ENCODE peak calls at places on chromosome 1, in nine cellular contexts. One of them, this sample, is unnamed.

GRCh38 chr1:106080608-106081325 is 975.7 kb upstream of the PRMT6 start:
- DNase-seq in epithelial cell of prostate: no peak
- DNase-seq in amniotic stem cell: no peak
- DNase-seq in stimulated activated CD4-positive, alpha-beta T cell treated with anti-CD3 and anti-CD28 coated beads, Interleukin-4, amount 100 ng/mL, for 1 hour: no peak
- DNase-seq in posterior cingulate gyrus: no peak
- DNase-seq in RWPE1: no peak
- DNase-seq in NCI-H146: no peak
- DNase-seq in lower lobe of right lung: no peak
- DNase-seq in CD4-positive, alpha-beta memory T cell: no peak
- DNase-seq in this sample: no peak

GRCh38 chr1:171877711-171878110 is 36.4 kb downstream of the DNM3 start:
- DNase-seq in epithelial cell of prostate: peak
- DNase-seq in amniotic stem cell: no peak
- DNase-seq in stimulated activated CD4-positive, alpha-beta T cell treated with anti-CD3 and anti-CD28 coated beads, Interleukin-4, amount 100 ng/mL, for 1 hour: no peak
- DNase-seq in posterior cingulate gyrus: no peak
- DNase-seq in RWPE1: no peak
- DNase-seq in NCI-H146: peak
- DNase-seq in lower lobe of right lung: no peak
- DNase-seq in CD4-positive, alpha-beta memory T cell: no peak
- DNase-seq in this sample: no peak

GRCh38 chr1:172545349-172546004 is 12.5 kb downstream of the SUCO start:
- DNase-seq in epithelial cell of prostate: no peak
- DNase-seq in amniotic stem cell: no peak
- DNase-seq in stimulated activated CD4-positive, alpha-beta T cell treated with anti-CD3 and anti-CD28 coated beads, Interleukin-4, amount 100 ng/mL, for 1 hour: no peak
- DNase-seq in posterior cingulate gyrus: no peak
- DNase-seq in RWPE1: no peak
- DNase-seq in NCI-H146: no peak
- DNase-seq in lower lobe of right lung: no peak
- DNase-seq in CD4-positive, alpha-beta memory T cell: no peak
- DNase-seq in this sample: no peak

GRCh38 chr1:17914987-17915386 is 159.9 kb downstream of the ACTL8 start:
- DNase-seq in epithelial cell of prostate: no peak
- DNase-seq in amniotic stem cell: no peak
- DNase-seq in stimulated activated CD4-positive, alpha-beta T cell treated with anti-CD3 and anti-CD28 coated beads, Interleukin-4, amount 100 ng/mL, for 1 hour: no peak
- DNase-seq in posterior cingulate gyrus: no peak
- DNase-seq in RWPE1: no peak
- DNase-seq in NCI-H146: no peak
- DNase-seq in lower lobe of right lung: no peak
- DNase-seq in CD4-positive, alpha-beta memory T cell: no peak
- DNase-seq in this sample: no peak

GRCh38 chr1:204261746-204262505 is 48.1 kb upstream of the GOLT1A start:
- DNase-seq in epithelial cell of prostate: no peak
- DNase-seq in amniotic stem cell: no peak
- DNase-seq in stimulated activated CD4-positive, alpha-beta T cell treated with anti-CD3 and anti-CD28 coated beads, Interleukin-4, amount 100 ng/mL, for 1 hour: no peak
- DNase-seq in posterior cingulate gyrus: no peak
- DNase-seq in RWPE1: no peak
- DNase-seq in NCI-H146: no peak
- DNase-seq in lower lobe of right lung: no peak
- DNase-seq in CD4-positive, alpha-beta memory T cell: no peak
- DNase-seq in this sample: no peak

GRCh38 chr1:214416417-214417212 is 134.8 kb downstream of the PTPN14 start:
- DNase-seq in epithelial cell of prostate: no peak
- DNase-seq in amniotic stem cell: no peak
- DNase-seq in stimulated activated CD4-positive, alpha-beta T cell treated with anti-CD3 and anti-CD28 coated beads, Interleukin-4, amount 100 ng/mL, for 1 hour: no peak
- DNase-seq in posterior cingulate gyrus: no peak
- DNase-seq in RWPE1: peak
- DNase-seq in NCI-H146: no peak
- DNase-seq in lower lobe of right lung: no peak
- DNase-seq in CD4-positive, alpha-beta memory T cell: no peak
- DNase-seq in this sample: no peak

GRCh38 chr1:114956570-114956969 is 73.1 kb upstream of the TSHB start:
- DNase-seq in epithelial cell of prostate: no peak
- DNase-seq in amniotic stem cell: no peak
- DNase-seq in stimulated activated CD4-positive, alpha-beta T cell treated with anti-CD3 and anti-CD28 coated beads, Interleukin-4, amount 100 ng/mL, for 1 hour: no peak
- DNase-seq in posterior cingulate gyrus: no peak
- DNase-seq in RWPE1: no peak
- DNase-seq in NCI-H146: no peak
- DNase-seq in lower lobe of right lung: no peak
- DNase-seq in CD4-positive, alpha-beta memory T cell: no peak
- DNase-seq in this sample: no peak

GRCh38 chr1:50975436-50975835 is 5.4 kb downstream of the CDKN2C start:
- DNase-seq in epithelial cell of prostate: no peak
- DNase-seq in amniotic stem cell: no peak
- DNase-seq in stimulated activated CD4-positive, alpha-beta T cell treated with anti-CD3 and anti-CD28 coated beads, Interleukin-4, amount 100 ng/mL, for 1 hour: no peak
- DNase-seq in posterior cingulate gyrus: no peak
- DNase-seq in RWPE1: no peak
- DNase-seq in NCI-H146: no peak
- DNase-seq in lower lobe of right lung: no peak
- DNase-seq in CD4-positive, alpha-beta memory T cell: no peak
- DNase-seq in this sample: no peak

GRCh38 chr1:169360415-169360814 is 7.2 kb downstream of the NME7 start:
- DNase-seq in epithelial cell of prostate: no peak
- DNase-seq in amniotic stem cell: no peak
- DNase-seq in stimulated activated CD4-positive, alpha-beta T cell treated with anti-CD3 and anti-CD28 coated beads, Interleukin-4, amount 100 ng/mL, for 1 hour: no peak
- DNase-seq in posterior cingulate gyrus: no peak
- DNase-seq in RWPE1: no peak
- DNase-seq in NCI-H146: no peak
- DNase-seq in lower lobe of right lung: no peak
- DNase-seq in CD4-positive, alpha-beta memory T cell: no peak
- DNase-seq in this sample: no peak

GRCh38 chr1:24254783-24255182 is 64.4 kb upstream of the GRHL3 start:
- DNase-seq in epithelial cell of prostate: no peak
- DNase-seq in amniotic stem cell: no peak
- DNase-seq in stimulated activated CD4-positive, alpha-beta T cell treated with anti-CD3 and anti-CD28 coated beads, Interleukin-4, amount 100 ng/mL, for 1 hour: no peak
- DNase-seq in posterior cingulate gyrus: no peak
- DNase-seq in RWPE1: no peak
- DNase-seq in NCI-H146: peak
- DNase-seq in lower lobe of right lung: no peak
- DNase-seq in CD4-positive, alpha-beta memory T cell: no peak
- DNase-seq in this sample: no peak

GRCh38 chr1:94199398-94199797 is 38.0 kb downstream of the ARHGAP29 start:
- DNase-seq in epithelial cell of prostate: no peak
- DNase-seq in amniotic stem cell: no peak
- DNase-seq in stimulated activated CD4-positive, alpha-beta T cell treated with anti-CD3 and anti-CD28 coated beads, Interleukin-4, amount 100 ng/mL, for 1 hour: no peak
- DNase-seq in posterior cingulate gyrus: no peak
- DNase-seq in RWPE1: no peak
- DNase-seq in NCI-H146: no peak
- DNase-seq in lower lobe of right lung: no peak
- DNase-seq in CD4-positive, alpha-beta memory T cell: no peak
- DNase-seq in this sample: no peak

GRCh38 chr1:246091477-246091876 is 415.6 kb downstream of the SMYD3 start:
- DNase-seq in epithelial cell of prostate: no peak
- DNase-seq in amniotic stem cell: no peak
- DNase-seq in stimulated activated CD4-positive, alpha-beta T cell treated with anti-CD3 and anti-CD28 coated beads, Interleukin-4, amount 100 ng/mL, for 1 hour: no peak
- DNase-seq in posterior cingulate gyrus: no peak
- DNase-seq in RWPE1: no peak
- DNase-seq in NCI-H146: no peak
- DNase-seq in lower lobe of right lung: no peak
- DNase-seq in CD4-positive, alpha-beta memory T cell: no peak
- DNase-seq in this sample: no peak

GRCh38 chr1:110471131-110471530 is 20.2 kb downstream of the PROK1 start:
- DNase-seq in epithelial cell of prostate: no peak
- DNase-seq in amniotic stem cell: no peak
- DNase-seq in stimulated activated CD4-positive, alpha-beta T cell treated with anti-CD3 and anti-CD28 coated beads, Interleukin-4, amount 100 ng/mL, for 1 hour: no peak
- DNase-seq in posterior cingulate gyrus: no peak
- DNase-seq in RWPE1: no peak
- DNase-seq in NCI-H146: no peak
- DNase-seq in lower lobe of right lung: no peak
- DNase-seq in CD4-positive, alpha-beta memory T cell: no peak
- DNase-seq in this sample: no peak

GRCh38 chr1:243974451-243975292 is 76.4 kb upstream of the ZBTB18 start:
- DNase-seq in epithelial cell of prostate: no peak
- DNase-seq in amniotic stem cell: no peak
- DNase-seq in stimulated activated CD4-positive, alpha-beta T cell treated with anti-CD3 and anti-CD28 coated beads, Interleukin-4, amount 100 ng/mL, for 1 hour: no peak
- DNase-seq in posterior cingulate gyrus: no peak
- DNase-seq in RWPE1: no peak
- DNase-seq in NCI-H146: no peak
- DNase-seq in lower lobe of right lung: no peak
- DNase-seq in CD4-positive, alpha-beta memory T cell: no peak
- DNase-seq in this sample: no peak

GRCh38 chr1:161115132-161115711 is 2.6 kb downstream of the PFDN2 start:
- DNase-seq in epithelial cell of prostate: peak
- DNase-seq in amniotic stem cell: no peak
- DNase-seq in stimulated activated CD4-positive, alpha-beta T cell treated with anti-CD3 and anti-CD28 coated beads, Interleukin-4, amount 100 ng/mL, for 1 hour: no peak
- DNase-seq in posterior cingulate gyrus: no peak
- DNase-seq in RWPE1: peak
- DNase-seq in NCI-H146: no peak
- DNase-seq in lower lobe of right lung: no peak
- DNase-seq in CD4-positive, alpha-beta memory T cell: no peak
- DNase-seq in this sample: no peak

GRCh38 chr1:27609210-27609555 is 5.2 kb upstream of the AHDC1 start:
- DNase-seq in epithelial cell of prostate: no peak
- DNase-seq in amniotic stem cell: no peak
- DNase-seq in stimulated activated CD4-positive, alpha-beta T cell treated with anti-CD3 and anti-CD28 coated beads, Interleukin-4, amount 100 ng/mL, for 1 hour: no peak
- DNase-seq in posterior cingulate gyrus: no peak
- DNase-seq in RWPE1: no peak
- DNase-seq in NCI-H146: no peak
- DNase-seq in lower lobe of right lung: no peak
- DNase-seq in CD4-positive, alpha-beta memory T cell: no peak
- DNase-seq in this sample: no peak

GRCh38 chr1:11719313-11720032 is 16.5 kb upstream of the AGTRAP start:
- DNase-seq in epithelial cell of prostate: no peak
- DNase-seq in amniotic stem cell: no peak
- DNase-seq in stimulated activated CD4-positive, alpha-beta T cell treated with anti-CD3 and anti-CD28 coated beads, Interleukin-4, amount 100 ng/mL, for 1 hour: peak
- DNase-seq in posterior cingulate gyrus: peak
- DNase-seq in RWPE1: peak
- DNase-seq in NCI-H146: peak
- DNase-seq in lower lobe of right lung: peak
- DNase-seq in CD4-positive, alpha-beta memory T cell: peak
- DNase-seq in this sample: peak

GRCh38 chr1:96038636-96039035 is 682.9 kb upstream of the PTBP2 start:
- DNase-seq in epithelial cell of prostate: no peak
- DNase-seq in amniotic stem cell: no peak
- DNase-seq in stimulated activated CD4-positive, alpha-beta T cell treated with anti-CD3 and anti-CD28 coated beads, Interleukin-4, amount 100 ng/mL, for 1 hour: no peak
- DNase-seq in posterior cingulate gyrus: no peak
- DNase-seq in RWPE1: no peak
- DNase-seq in NCI-H146: no peak
- DNase-seq in lower lobe of right lung: no peak
- DNase-seq in CD4-positive, alpha-beta memory T cell: no peak
- DNase-seq in this sample: no peak

GRCh38 chr1:68796888-68797287 is 300.0 kb upstream of the DEPDC1 start:
- DNase-seq in epithelial cell of prostate: no peak
- DNase-seq in amniotic stem cell: no peak
- DNase-seq in stimulated activated CD4-positive, alpha-beta T cell treated with anti-CD3 and anti-CD28 coated beads, Interleukin-4, amount 100 ng/mL, for 1 hour: no peak
- DNase-seq in posterior cingulate gyrus: no peak
- DNase-seq in RWPE1: no peak
- DNase-seq in NCI-H146: no peak
- DNase-seq in lower lobe of right lung: no peak
- DNase-seq in CD4-positive, alpha-beta memory T cell: no peak
- DNase-seq in this sample: no peak

GRCh38 chr1:107588321-107588720 is 376.7 kb downstream of the VAV3 start:
- DNase-seq in epithelial cell of prostate: no peak
- DNase-seq in amniotic stem cell: no peak
- DNase-seq in stimulated activated CD4-positive, alpha-beta T cell treated with anti-CD3 and anti-CD28 coated beads, Interleukin-4, amount 100 ng/mL, for 1 hour: no peak
- DNase-seq in posterior cingulate gyrus: no peak
- DNase-seq in RWPE1: no peak
- DNase-seq in NCI-H146: no peak
- DNase-seq in lower lobe of right lung: no peak
- DNase-seq in CD4-positive, alpha-beta memory T cell: no peak
- DNase-seq in this sample: no peak

GRCh38 chr1:199859525-199859924 is 168.0 kb upstream of the NR5A2 start:
- DNase-seq in epithelial cell of prostate: peak
- DNase-seq in amniotic stem cell: peak
- DNase-seq in stimulated activated CD4-positive, alpha-beta T cell treated with anti-CD3 and anti-CD28 coated beads, Interleukin-4, amount 100 ng/mL, for 1 hour: no peak
- DNase-seq in posterior cingulate gyrus: no peak
- DNase-seq in RWPE1: peak
- DNase-seq in NCI-H146: no peak
- DNase-seq in lower lobe of right lung: no peak
- DNase-seq in CD4-positive, alpha-beta memory T cell: no peak
- DNase-seq in this sample: peak

GRCh38 chr1:153363641-153364040 is 6.0 kb downstream of the S100A9 start:
- DNase-seq in epithelial cell of prostate: no peak
- DNase-seq in amniotic stem cell: no peak
- DNase-seq in stimulated activated CD4-positive, alpha-beta T cell treated with anti-CD3 and anti-CD28 coated beads, Interleukin-4, amount 100 ng/mL, for 1 hour: no peak
- DNase-seq in posterior cingulate gyrus: no peak
- DNase-seq in RWPE1: no peak
- DNase-seq in NCI-H146: no peak
- DNase-seq in lower lobe of right lung: no peak
- DNase-seq in CD4-positive, alpha-beta memory T cell: no peak
- DNase-seq in this sample: no peak

GRCh38 chr1:37318490-37318889 is 155.9 kb upstream of the ZC3H12A start:
- DNase-seq in epithelial cell of prostate: no peak
- DNase-seq in amniotic stem cell: no peak
- DNase-seq in stimulated activated CD4-positive, alpha-beta T cell treated with anti-CD3 and anti-CD28 coated beads, Interleukin-4, amount 100 ng/mL, for 1 hour: no peak
- DNase-seq in posterior cingulate gyrus: no peak
- DNase-seq in RWPE1: no peak
- DNase-seq in NCI-H146: no peak
- DNase-seq in lower lobe of right lung: no peak
- DNase-seq in CD4-positive, alpha-beta memory T cell: no peak
- DNase-seq in this sample: no peak

GRCh38 chr1:24958766-24959622 is 28.9 kb upstream of the RUNX3 start:
- DNase-seq in epithelial cell of prostate: no peak
- DNase-seq in amniotic stem cell: no peak
- DNase-seq in stimulated activated CD4-positive, alpha-beta T cell treated with anti-CD3 and anti-CD28 coated beads, Interleukin-4, amount 100 ng/mL, for 1 hour: no peak
- DNase-seq in posterior cingulate gyrus: no peak
- DNase-seq in RWPE1: no peak
- DNase-seq in NCI-H146: no peak
- DNase-seq in lower lobe of right lung: no peak
- DNase-seq in CD4-positive, alpha-beta memory T cell: no peak
- DNase-seq in this sample: no peak

GRCh38 chr1:44021156-44021555 is 10.1 kb downstream of the SLC6A9 start:
- DNase-seq in epithelial cell of prostate: no peak
- DNase-seq in amniotic stem cell: no peak
- DNase-seq in stimulated activated CD4-positive, alpha-beta T cell treated with anti-CD3 and anti-CD28 coated beads, Interleukin-4, amount 100 ng/mL, for 1 hour: no peak
- DNase-seq in posterior cingulate gyrus: no peak
- DNase-seq in RWPE1: no peak
- DNase-seq in NCI-H146: no peak
- DNase-seq in lower lobe of right lung: no peak
- DNase-seq in CD4-positive, alpha-beta memory T cell: no peak
- DNase-seq in this sample: no peak

GRCh38 chr1:171985639-171986038 is 144.3 kb downstream of the DNM3 start:
- DNase-seq in epithelial cell of prostate: no peak
- DNase-seq in amniotic stem cell: no peak
- DNase-seq in stimulated activated CD4-positive, alpha-beta T cell treated with anti-CD3 and anti-CD28 coated beads, Interleukin-4, amount 100 ng/mL, for 1 hour: no peak
- DNase-seq in posterior cingulate gyrus: peak
- DNase-seq in RWPE1: no peak
- DNase-seq in NCI-H146: no peak
- DNase-seq in lower lobe of right lung: no peak
- DNase-seq in CD4-positive, alpha-beta memory T cell: no peak
- DNase-seq in this sample: no peak

GRCh38 chr1:76854255-76854654 is 13.0 kb upstream of the ST6GALNAC5 start:
- DNase-seq in epithelial cell of prostate: no peak
- DNase-seq in amniotic stem cell: no peak
- DNase-seq in stimulated activated CD4-positive, alpha-beta T cell treated with anti-CD3 and anti-CD28 coated beads, Interleukin-4, amount 100 ng/mL, for 1 hour: no peak
- DNase-seq in posterior cingulate gyrus: no peak
- DNase-seq in RWPE1: no peak
- DNase-seq in NCI-H146: peak
- DNase-seq in lower lobe of right lung: no peak
- DNase-seq in CD4-positive, alpha-beta memory T cell: no peak
- DNase-seq in this sample: no peak

GRCh38 chr1:15803380-15803779 is 4.1 kb downstream of the UQCRHL start:
- DNase-seq in epithelial cell of prostate: no peak
- DNase-seq in amniotic stem cell: no peak
- DNase-seq in stimulated activated CD4-positive, alpha-beta T cell treated with anti-CD3 and anti-CD28 coated beads, Interleukin-4, amount 100 ng/mL, for 1 hour: peak
- DNase-seq in posterior cingulate gyrus: no peak
- DNase-seq in RWPE1: no peak
- DNase-seq in NCI-H146: peak
- DNase-seq in lower lobe of right lung: no peak
- DNase-seq in CD4-positive, alpha-beta memory T cell: no peak
- DNase-seq in this sample: no peak